ENCODE peak calls at places on chromosomes 12 and 14, in seven cellular contexts. One of them, this sample, is unnamed.

GRCh38 chr12:124824195-124824594 is 39.5 kb downstream of the SCARB1 start:
- DNase-seq in globus pallidus: no peak
- DNase-seq in Peyer's patch: no peak
- DNase-seq in NCI-H1417: no peak
- DNase-seq in astrocyte of the spinal cord: no peak
- DNase-seq in HFFc6: no peak
- DNase-seq in HuH-7: no peak
- DNase-seq in this sample: no peak

GRCh38 chr14:73295198-73295796 is 58.0 kb downstream of the PAPLN start:
- DNase-seq in NCI-H1417: peak
- DNase-seq in HuH-7: no peak
- DNase-seq in Peyer's patch: no peak
- DNase-seq in HFFc6: peak
- DNase-seq in globus pallidus: peak
- DNase-seq in astrocyte of the spinal cord: peak
- DNase-seq in this sample: peak

GRCh38 chr12:21697829-21698630 is 40.4 kb upstream of the LDHB start:
- DNase-seq in HFFc6: peak
- DNase-seq in globus pallidus: peak
- DNase-seq in NCI-H1417: peak
- DNase-seq in HuH-7: no peak
- DNase-seq in astrocyte of the spinal cord: peak
- DNase-seq in Peyer's patch: no peak
- DNase-seq in this sample: peak

GRCh38 chr12:117367006-117367638 is 5.7 kb upstream of the NOS1 start:
- DNase-seq in NCI-H1417: peak
- DNase-seq in astrocyte of the spinal cord: peak
- DNase-seq in HuH-7: peak
- DNase-seq in globus pallidus: peak
- DNase-seq in Peyer's patch: peak
- DNase-seq in HFFc6: peak
- DNase-seq in this sample: peak

GRCh38 chr14:90019824-90020523 is 41.8 kb upstream of the KCNK13 start:
- DNase-seq in globus pallidus: peak
- DNase-seq in Peyer's patch: no peak
- DNase-seq in HFFc6: no peak
- DNase-seq in NCI-H1417: no peak
- DNase-seq in HuH-7: no peak
- DNase-seq in astrocyte of the spinal cord: no peak
- DNase-seq in this sample: no peak

GRCh38 chr12:114846771-114847170 is 162.8 kb upstream of the TBX3 start:
- DNase-seq in astrocyte of the spinal cord: no peak
- DNase-seq in HFFc6: no peak
- DNase-seq in HuH-7: no peak
- DNase-seq in globus pallidus: no peak
- DNase-seq in NCI-H1417: no peak
- DNase-seq in Peyer's patch: no peak
- DNase-seq in this sample: no peak

GRCh38 chr12:65881965-65882413 is 57.7 kb downstream of the HMGA2 start:
- DNase-seq in NCI-H1417: no peak
- DNase-seq in Peyer's patch: peak
- DNase-seq in HFFc6: no peak
- DNase-seq in astrocyte of the spinal cord: peak
- DNase-seq in HuH-7: no peak
- DNase-seq in globus pallidus: peak
- DNase-seq in this sample: no peak

GRCh38 chr14:67814826-67815225 is 1.6 kb downstream of the ZFYVE26 start:
- DNase-seq in HuH-7: no peak
- DNase-seq in HFFc6: no peak
- DNase-seq in globus pallidus: no peak
- DNase-seq in NCI-H1417: no peak
- DNase-seq in Peyer's patch: no peak
- DNase-seq in astrocyte of the spinal cord: no peak
- DNase-seq in this sample: no peak

GRCh38 chr12:46775796-46776195 is 50.0 kb downstream of the SLC38A4 start:
- DNase-seq in astrocyte of the spinal cord: no peak
- DNase-seq in Peyer's patch: no peak
- DNase-seq in NCI-H1417: no peak
- DNase-seq in HuH-7: no peak
- DNase-seq in HFFc6: no peak
- DNase-seq in globus pallidus: no peak
- DNase-seq in this sample: no peak

GRCh38 chr12:41014643-41015020 is 173.5 kb upstream of the PDZRN4 start:
- DNase-seq in globus pallidus: no peak
- DNase-seq in Peyer's patch: no peak
- DNase-seq in astrocyte of the spinal cord: peak
- DNase-seq in HFFc6: no peak
- DNase-seq in NCI-H1417: no peak
- DNase-seq in HuH-7: no peak
- DNase-seq in this sample: no peak

GRCh38 chr12:42296503-42297109 is 29.3 kb downstream of the ZCRB1 start:
- DNase-seq in globus pallidus: no peak
- DNase-seq in HuH-7: no peak
- DNase-seq in HFFc6: no peak
- DNase-seq in Peyer's patch: no peak
- DNase-seq in NCI-H1417: no peak
- DNase-seq in astrocyte of the spinal cord: peak
- DNase-seq in this sample: peak

GRCh38 chr12:69550951-69551350 is 34.3 kb upstream of the CCT2 start:
- DNase-seq in NCI-H1417: no peak
- DNase-seq in astrocyte of the spinal cord: no peak
- DNase-seq in HuH-7: no peak
- DNase-seq in Peyer's patch: no peak
- DNase-seq in HFFc6: no peak
- DNase-seq in globus pallidus: no peak
- DNase-seq in this sample: no peak

GRCh38 chr12:78181544-78182162 is 351.0 kb downstream of the NAV3 start:
- DNase-seq in NCI-H1417: peak
- DNase-seq in astrocyte of the spinal cord: peak
- DNase-seq in HFFc6: no peak
- DNase-seq in globus pallidus: no peak
- DNase-seq in HuH-7: peak
- DNase-seq in Peyer's patch: no peak
- DNase-seq in this sample: peak

GRCh38 chr12:88726806-88727722 is 146.8 kb upstream of the KITLG start:
- DNase-seq in HFFc6: peak
- DNase-seq in HuH-7: no peak
- DNase-seq in globus pallidus: no peak
- DNase-seq in NCI-H1417: no peak
- DNase-seq in astrocyte of the spinal cord: peak
- DNase-seq in Peyer's patch: no peak
- DNase-seq in this sample: no peak

GRCh38 chr12:108773798-108774788 is 42.8 kb upstream of the CORO1C start:
- DNase-seq in globus pallidus: no peak
- DNase-seq in NCI-H1417: peak
- DNase-seq in Peyer's patch: peak
- DNase-seq in HuH-7: peak
- DNase-seq in HFFc6: peak
- DNase-seq in astrocyte of the spinal cord: peak
- DNase-seq in this sample: no peak

GRCh38 chr12:121804417-121805111 is 755 bp downstream of the SETD1B start:
- DNase-seq in Peyer's patch: peak
- DNase-seq in HFFc6: no peak
- DNase-seq in NCI-H1417: peak
- DNase-seq in HuH-7: no peak
- DNase-seq in astrocyte of the spinal cord: peak
- DNase-seq in globus pallidus: peak
- DNase-seq in this sample: no peak

GRCh38 chr12:63823040-63823439 is 21.5 kb upstream of the SRGAP1 start:
- DNase-seq in HFFc6: no peak
- DNase-seq in HuH-7: no peak
- DNase-seq in astrocyte of the spinal cord: no peak
- DNase-seq in Peyer's patch: no peak
- DNase-seq in NCI-H1417: no peak
- DNase-seq in globus pallidus: no peak
- DNase-seq in this sample: no peak

GRCh38 chr14:29798078-29798477 is 129.6 kb downstream of the PRKD1 start:
- DNase-seq in Peyer's patch: no peak
- DNase-seq in HuH-7: no peak
- DNase-seq in NCI-H1417: no peak
- DNase-seq in globus pallidus: no peak
- DNase-seq in astrocyte of the spinal cord: no peak
- DNase-seq in HFFc6: no peak
- DNase-seq in this sample: no peak

GRCh38 chr14:105028251-105028927 is 7.5 kb upstream of the CDCA4 start:
- DNase-seq in HuH-7: no peak
- DNase-seq in HFFc6: peak
- DNase-seq in Peyer's patch: no peak
- DNase-seq in astrocyte of the spinal cord: peak
- DNase-seq in NCI-H1417: no peak
- DNase-seq in globus pallidus: no peak
- DNase-seq in this sample: no peak

GRCh38 chr12:93939641-93940040 is 208.7 kb upstream of the PLXNC1 start:
- DNase-seq in astrocyte of the spinal cord: no peak
- DNase-seq in HuH-7: no peak
- DNase-seq in NCI-H1417: no peak
- DNase-seq in HFFc6: no peak
- DNase-seq in globus pallidus: no peak
- DNase-seq in Peyer's patch: no peak
- DNase-seq in this sample: no peak

GRCh38 chr12:121628037-121628436 is 1.7 kb downstream of the ORAI1 start:
- DNase-seq in globus pallidus: no peak
- DNase-seq in NCI-H1417: no peak
- DNase-seq in HFFc6: no peak
- DNase-seq in astrocyte of the spinal cord: no peak
- DNase-seq in Peyer's patch: peak
- DNase-seq in HuH-7: no peak
- DNase-seq in this sample: no peak

GRCh38 chr14:65961004-65961403 is 525.2 kb upstream of the CCDC196 start:
- DNase-seq in NCI-H1417: no peak
- DNase-seq in HFFc6: peak
- DNase-seq in Peyer's patch: no peak
- DNase-seq in globus pallidus: peak
- DNase-seq in astrocyte of the spinal cord: peak
- DNase-seq in HuH-7: peak
- DNase-seq in this sample: peak

GRCh38 chr14:92981726-92982125 is 58.8 kb downstream of the CHGA start:
- DNase-seq in globus pallidus: no peak
- DNase-seq in Peyer's patch: no peak
- DNase-seq in HFFc6: no peak
- DNase-seq in HuH-7: no peak
- DNase-seq in astrocyte of the spinal cord: no peak
- DNase-seq in NCI-H1417: no peak
- DNase-seq in this sample: no peak

GRCh38 chr14:102525213-102526143 is 15.9 kb upstream of the ANKRD9 start:
- DNase-seq in globus pallidus: no peak
- DNase-seq in astrocyte of the spinal cord: peak
- DNase-seq in NCI-H1417: peak
- DNase-seq in HuH-7: no peak
- DNase-seq in Peyer's patch: peak
- DNase-seq in HFFc6: peak
- DNase-seq in this sample: peak

GRCh38 chr12:102281231-102281630 is 83.6 kb upstream of the PMCH start:
- DNase-seq in HFFc6: no peak
- DNase-seq in astrocyte of the spinal cord: no peak
- DNase-seq in Peyer's patch: no peak
- DNase-seq in NCI-H1417: no peak
- DNase-seq in globus pallidus: no peak
- DNase-seq in HuH-7: no peak
- DNase-seq in this sample: no peak

This sample was measured in NCI-H460.